ENCODE peak calls at places on chromosomes 3 and 15, in four cellular contexts. Z is fibroblast of lung, E is GM23338, R is mammary epithelial cell. H is an unnamed sample.

GRCh38 chr15:88759872-88760271 is 43.4 kb upstream of the ACAN start:
- DNase-seq in Z (no peak), E (no peak), R (no peak), H (no peak)

GRCh38 chr3:56122911-56123310 is 345.4 kb downstream of the ERC2 start:
- DNase-seq in R (no peak), E (no peak), Z (no peak), H (no peak)

GRCh38 chr3:136651585-136651984 is 100.6 kb downstream of the STAG1 start:
- DNase-seq in Z (no peak), E (no peak), R (no peak), H (peak; percentile 5)

GRCh38 chr3:44948239-44948638 is 27.7 kb downstream of the ZDHHC3 start:
- DNase-seq in R (no peak), Z (no peak), E (no peak), H (no peak)

GRCh38 chr15:39320886-39321285 is 260.0 kb upstream of the THBS1 start:
- DNase-seq in E (no peak), R (no peak), Z (peak; percentile 58), H (no peak)

GRCh38 chr3:67077656-67078055 is 79.5 kb downstream of the KBTBD8 start:
- DNase-seq in E (no peak), R (peak; percentile 26), Z (peak; percentile 53), H (no peak)

GRCh38 chr15:33393552-33393951 is 82.8 kb downstream of the RYR3 start:
- DNase-seq in Z (no peak), E (no peak), R (no peak), H (no peak)

GRCh38 chr15:31405200-31405929 is 78.7 kb downstream of the KLF13 start:
- DNase-seq in Z (no peak), E (no peak), R (no peak), H (no peak)

GRCh38 chr15:31275331-31276262 is 51.0 kb upstream of the KLF13 start:
- DNase-seq in R (no peak), Z (no peak), E (no peak), H (no peak)

DNA sequence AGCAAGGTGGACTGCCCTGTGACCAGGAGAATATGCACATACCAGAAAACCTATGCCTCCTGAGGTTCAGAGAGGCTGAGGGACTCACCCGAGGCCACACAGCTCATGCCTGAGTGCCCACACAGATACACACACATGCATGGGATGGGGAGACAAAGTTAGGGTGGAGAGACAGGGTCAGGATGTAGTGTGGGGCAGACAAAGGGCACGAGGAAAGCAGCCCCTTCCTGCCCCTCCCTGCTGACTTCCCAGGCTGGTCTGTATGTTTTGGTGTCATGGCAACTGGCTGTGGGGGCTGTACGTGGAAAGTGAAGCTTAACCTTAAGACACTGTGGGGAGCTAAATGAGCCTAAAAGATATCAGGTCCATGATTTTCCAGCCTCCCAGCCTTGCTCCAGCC is 57.8 kb downstream of the EPHB3 start:
- DNase-seq in R (no peak), E (no peak), Z (no peak), H (no peak)
- H3K4me2 ChIP-seq in R (no peak overlapping the region), E (no peak overlapping the region), Z (no peak overlapping the region), H (no peak overlapping the region)

DNA sequence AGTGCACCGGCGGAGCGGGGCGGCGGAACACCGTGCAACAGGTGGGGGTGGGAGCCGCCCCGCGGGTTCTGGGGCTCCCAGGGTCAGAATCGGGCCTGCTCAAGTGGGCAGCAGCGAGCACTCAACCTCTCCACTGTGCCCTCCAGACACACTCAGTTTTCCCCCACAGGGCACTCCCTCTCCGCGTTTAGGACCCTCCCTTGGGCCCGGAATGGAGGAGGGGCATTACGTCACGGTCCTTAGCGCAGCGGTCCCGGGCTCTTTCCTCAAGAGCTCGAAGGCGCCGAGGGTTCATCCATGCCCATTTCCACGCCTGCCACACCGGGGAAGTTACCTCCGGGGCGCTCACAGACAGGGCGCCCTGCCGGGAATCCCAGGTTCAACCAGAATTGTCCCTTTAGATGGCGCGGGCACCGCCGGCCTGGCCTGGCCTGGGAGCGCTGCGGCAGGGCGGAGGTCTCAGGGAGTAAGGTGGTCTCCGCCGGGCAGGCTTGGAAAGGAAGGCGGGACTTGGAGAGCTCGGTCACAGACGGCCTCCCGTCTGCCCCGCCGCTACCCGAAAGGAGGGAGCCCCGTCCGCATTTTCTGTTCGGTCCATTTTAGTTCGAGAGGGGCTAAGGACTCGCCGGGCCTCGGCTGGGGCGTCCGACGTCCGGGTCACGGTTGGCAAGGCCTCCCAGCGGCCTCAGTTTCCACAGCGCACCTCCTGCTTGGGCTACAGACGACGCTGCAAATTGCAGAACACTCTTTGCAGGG is 5.1 kb downstream of the RNU6-1 start:
- DNase-seq in Z (no peak), R (no peak), E (peak; percentile 80), H (no peak)
- H3K4me2 ChIP-seq in Z (no peak overlapping the region), R (peak overlapping the region; percentile 74), E (peak overlapping the region; percentile 67), H (peak overlapping the region; percentile 76)

DNA sequence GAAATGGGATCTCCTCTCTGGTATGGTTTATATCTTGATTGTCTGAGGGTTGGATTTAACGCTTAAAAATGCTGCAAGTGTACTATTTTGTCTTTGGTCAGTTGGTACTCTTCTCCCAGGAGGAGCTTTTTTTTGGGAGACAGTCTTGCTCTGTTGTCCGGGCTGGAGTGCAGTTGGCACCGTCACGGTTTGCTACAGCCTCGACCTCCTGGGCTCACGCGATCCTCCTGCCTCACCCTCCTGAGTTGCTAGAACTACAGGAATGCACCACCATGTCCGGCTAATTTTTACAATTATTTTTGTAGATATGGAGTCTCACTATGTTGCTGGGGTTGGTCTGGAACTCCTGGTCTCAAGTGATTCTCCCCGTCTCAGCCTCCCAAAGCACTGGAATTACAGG is 89.5 kb downstream of the FNDC3B start:
- DNase-seq in R (no peak), E (no peak), Z (no peak), H (no peak)
- H3K4me2 ChIP-seq in R (no peak overlapping the region), E (no peak overlapping the region), Z (peak overlapping the region; percentile 28), H (peak overlapping the region; percentile 23)

GRCh38 chr3:169493512-169494141 is 169.9 kb downstream of the MECOM start:
- DNase-seq in Z (no peak), E (no peak), R (no peak), H (no peak)
- H3K4me2 ChIP-seq in Z (no peak overlapping the region), E (no peak overlapping the region), R (no peak overlapping the region), H (no peak overlapping the region)

GRCh38 chr3:15375461-15376000 is 43.1 kb upstream of the SH3BP5 start:
- DNase-seq in Z (no peak), E (no peak), R (no peak), H (no peak)

GRCh38 chr3:15372918-15373317 is 40.5 kb upstream of the SH3BP5 start:
- DNase-seq in R (no peak), E (no peak), Z (no peak), H (no peak)

GRCh38 chr3:15380980-15381890 is 46.1 kb downstream of the METTL6 start:
- DNase-seq in Z (peak; percentile 10), E (no peak), R (no peak), H (no peak)

GRCh38 chr3:15382405-15382923 is 44.9 kb downstream of the METTL6 start:
- DNase-seq in Z (no peak), E (no peak), R (no peak), H (no peak)

GRCh38 chr3:15377961-15378791 is 45.8 kb upstream of the SH3BP5 start:
- DNase-seq in E (peak; percentile 99), Z (peak; percentile 95), R (peak; percentile 85), H (peak; percentile 97)
- H3K4me2 ChIP-seq in E (peak overlapping the region; percentile 29), Z (peak overlapping the region; percentile 64), R (peak overlapping the region; percentile 9), H (peak overlapping the region; percentile 60)

GRCh38 chr15:80323285-80323684 is 71.3 kb upstream of the CTXND1 start:
- DNase-seq in R (no peak), Z (no peak), E (no peak), H (no peak)

GRCh38 chr15:80328496-80328895 is 75.7 kb upstream of the ARNT2 start:
- DNase-seq in Z (no peak), E (no peak), R (no peak), H (no peak)

GRCh38 chr15:80325206-80325605 is 73.2 kb upstream of the CTXND1 start:
- DNase-seq in Z (peak; percentile 43), R (no peak), E (no peak), H (no peak)
- H3K4me2 ChIP-seq in Z (no peak overlapping the region), R (no peak overlapping the region), E (no peak overlapping the region), H (no peak overlapping the region)

DNA sequence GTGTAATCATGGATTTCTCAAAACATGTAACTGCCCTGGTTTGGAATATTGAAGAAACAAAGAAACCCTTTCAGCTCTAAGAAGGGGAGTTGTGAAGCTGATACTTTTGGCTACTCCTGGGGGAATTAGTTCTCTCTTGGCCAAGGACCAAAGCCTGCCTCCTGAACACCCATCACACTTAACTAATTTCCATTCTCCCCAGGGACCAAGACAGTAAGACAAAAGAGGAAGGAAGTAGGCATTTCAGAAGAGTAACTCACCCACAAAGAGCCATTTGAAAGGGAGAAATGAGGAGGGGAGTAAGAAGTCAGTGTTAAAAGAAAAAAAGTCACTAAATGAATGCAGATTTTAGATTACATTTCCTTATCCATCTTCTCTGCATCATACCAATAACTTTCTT is 328.0 kb upstream of the SOX2 start:
- DNase-seq in E (peak; percentile 31), R (no peak), Z (no peak), H (no peak)
- H3K4me2 ChIP-seq in E (peak overlapping the region; percentile 36), R (no peak overlapping the region), Z (no peak overlapping the region), H (no peak overlapping the region)

DNA sequence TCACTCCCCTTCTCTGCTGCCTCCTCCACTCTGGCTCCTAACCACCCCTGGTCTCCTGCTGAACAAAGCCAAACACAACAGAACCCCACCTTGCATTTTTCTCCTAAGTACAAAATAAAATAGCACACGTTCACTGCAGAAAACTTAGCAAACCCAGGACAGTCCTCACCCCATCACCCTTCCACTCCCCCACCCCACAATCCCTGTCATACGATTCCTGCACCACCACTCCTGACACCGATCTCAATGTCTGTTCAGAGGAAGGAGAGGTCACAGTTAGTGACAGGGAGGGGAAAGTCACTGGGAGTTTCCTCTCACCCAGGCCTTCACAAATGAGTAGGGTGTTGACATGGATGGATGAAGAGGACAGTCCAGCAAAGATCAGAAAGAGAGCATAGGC is 4.2 kb downstream of the VPS33B start:
- DNase-seq in Z (no peak), R (no peak), E (no peak), H (no peak)
- H3K4me2 ChIP-seq in Z (no peak overlapping the region), R (no peak overlapping the region), E (no peak overlapping the region), H (no peak overlapping the region)

DNA sequence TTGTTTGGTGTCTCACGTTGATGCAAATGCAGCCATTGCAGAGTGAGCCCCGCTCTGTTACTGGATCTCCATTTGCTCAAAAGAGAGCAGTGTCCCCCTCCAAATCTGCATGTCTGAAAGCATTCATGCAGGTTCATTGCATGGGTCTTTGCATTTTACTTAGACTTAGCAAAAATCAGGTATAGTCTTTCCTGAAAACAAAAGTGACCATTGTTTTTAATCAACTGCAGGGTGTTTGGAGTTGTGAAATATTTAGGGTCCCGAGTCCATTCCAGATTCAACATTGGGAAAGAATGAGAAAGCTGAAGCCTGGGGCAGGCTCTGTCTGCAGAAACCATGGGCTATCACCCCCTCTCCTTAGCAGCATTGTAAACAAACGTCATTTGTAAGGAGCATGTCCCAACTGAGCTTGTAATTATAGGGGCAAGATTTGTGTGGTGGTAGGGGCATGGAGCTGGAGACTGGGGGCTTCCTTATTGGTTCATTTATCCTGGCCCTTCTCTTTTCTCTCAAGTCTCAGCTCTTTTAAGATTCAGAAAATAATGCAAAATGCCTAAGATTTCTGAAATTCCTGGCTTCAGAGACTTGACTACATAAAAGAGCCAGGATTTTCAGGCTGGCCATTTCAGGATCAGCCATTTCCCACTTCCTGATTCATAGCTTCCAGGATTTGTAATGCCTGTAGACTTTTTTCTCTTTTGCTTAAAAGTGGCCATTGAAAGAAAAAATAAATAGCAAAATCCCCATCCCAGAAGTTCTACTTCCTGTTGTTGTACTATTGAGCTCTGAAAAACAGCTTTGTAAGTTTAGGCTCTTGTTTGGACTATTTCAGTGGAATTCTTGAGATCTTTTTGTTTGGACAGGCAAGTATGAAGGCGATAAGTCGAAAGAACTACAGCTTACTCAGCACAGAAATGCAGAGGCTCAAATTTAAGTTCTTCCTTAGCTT is 23.0 kb downstream of the IGF1R start:
- DNase-seq in R (no peak), Z (peak; percentile 57), E (peak; percentile 95), H (peak; percentile 38)
- H3K4me2 ChIP-seq in R (peak overlapping the region; percentile 36), Z (peak overlapping the region; percentile 84), E (peak overlapping the region; percentile 55), H (peak overlapping the region; percentile 56)